ENCODE peak calls at places on chromosomes 5 and 9, in nine cellular contexts. One of them, this sample, is unnamed.
A peak's percentile ranks its signal among the peaks of the same experiment; 100 is the strongest.

GRCh38 chr5:58544195-58544594 is 38.7 kb upstream of the RAB3C start:
- DNase-seq in CD8-positive, alpha-beta T cell: no peak
- DNase-seq in ovary: no peak
- DNase-seq in heart left ventricle: no peak
- DNase-seq in right lobe of liver: no peak
- DNase-seq in left ventricle myocardium inferior: no peak
- DNase-seq in dorsolateral prefrontal cortex: no peak
- DNase-seq in HL-60: peak; percentile 62
- DNase-seq in neural crest cell: no peak
- DNase-seq in this sample: no peak

GRCh38 chr5:169695025-169695625 is 58.0 kb downstream of the DOCK2 start:
- DNase-seq in CD8-positive, alpha-beta T cell: no peak
- DNase-seq in ovary: no peak
- DNase-seq in heart left ventricle: no peak
- DNase-seq in right lobe of liver: no peak
- DNase-seq in left ventricle myocardium inferior: no peak
- DNase-seq in dorsolateral prefrontal cortex: no peak
- DNase-seq in HL-60: no peak
- DNase-seq in neural crest cell: no peak
- DNase-seq in this sample: no peak

GRCh38 chr5:127858116-127858784 is 155.1 kb downstream of the CCDC192 start:
- DNase-seq in CD8-positive, alpha-beta T cell: no peak
- DNase-seq in ovary: no peak
- DNase-seq in heart left ventricle: no peak
- DNase-seq in right lobe of liver: no peak
- DNase-seq in left ventricle myocardium inferior: no peak
- DNase-seq in dorsolateral prefrontal cortex: no peak
- DNase-seq in HL-60: no peak
- DNase-seq in neural crest cell: no peak
- DNase-seq in this sample: no peak

GRCh38 chr9:92717201-92718085 is 47.2 kb downstream of the BICD2 start:
- DNase-seq in CD8-positive, alpha-beta T cell: no peak
- DNase-seq in ovary: no peak
- DNase-seq in heart left ventricle: no peak
- DNase-seq in right lobe of liver: no peak
- DNase-seq in left ventricle myocardium inferior: no peak
- DNase-seq in dorsolateral prefrontal cortex: no peak
- DNase-seq in HL-60: no peak
- DNase-seq in neural crest cell: no peak
- DNase-seq in this sample: no peak

GRCh38 chr5:78178356-78178755 is 116.1 kb downstream of the AP3B1 start:
- DNase-seq in CD8-positive, alpha-beta T cell: no peak
- DNase-seq in ovary: no peak
- DNase-seq in heart left ventricle: no peak
- DNase-seq in right lobe of liver: no peak
- DNase-seq in left ventricle myocardium inferior: no peak
- DNase-seq in dorsolateral prefrontal cortex: no peak
- DNase-seq in HL-60: no peak
- DNase-seq in neural crest cell: no peak
- DNase-seq in this sample: no peak

GRCh38 chr9:78626971-78627370 is 330.0 kb downstream of the PSAT1 start:
- DNase-seq in CD8-positive, alpha-beta T cell: no peak
- DNase-seq in ovary: no peak
- DNase-seq in heart left ventricle: no peak
- DNase-seq in right lobe of liver: no peak
- DNase-seq in left ventricle myocardium inferior: no peak
- DNase-seq in dorsolateral prefrontal cortex: no peak
- DNase-seq in HL-60: no peak
- DNase-seq in neural crest cell: no peak
- DNase-seq in this sample: no peak

GRCh38 chr5:180533845-180534244 is 39.7 kb downstream of the CNOT6 start:
- DNase-seq in CD8-positive, alpha-beta T cell: no peak
- DNase-seq in ovary: no peak
- DNase-seq in heart left ventricle: no peak
- DNase-seq in right lobe of liver: no peak
- DNase-seq in left ventricle myocardium inferior: no peak
- DNase-seq in dorsolateral prefrontal cortex: no peak
- DNase-seq in HL-60: no peak
- DNase-seq in neural crest cell: no peak
- DNase-seq in this sample: no peak

GRCh38 chr9:4090491-4090890 is 209.4 kb downstream of the GLIS3 start:
- DNase-seq in CD8-positive, alpha-beta T cell: no peak
- DNase-seq in ovary: no peak
- DNase-seq in heart left ventricle: no peak
- DNase-seq in right lobe of liver: no peak
- DNase-seq in left ventricle myocardium inferior: no peak
- DNase-seq in dorsolateral prefrontal cortex: no peak
- DNase-seq in HL-60: no peak
- DNase-seq in neural crest cell: no peak
- DNase-seq in this sample: no peak

GRCh38 chr9:83933804-83934203 is 12.6 kb upstream of the KIF27 start:
- DNase-seq in CD8-positive, alpha-beta T cell: no peak
- DNase-seq in ovary: no peak
- DNase-seq in heart left ventricle: no peak
- DNase-seq in right lobe of liver: no peak
- DNase-seq in left ventricle myocardium inferior: no peak
- DNase-seq in dorsolateral prefrontal cortex: no peak
- DNase-seq in HL-60: peak; percentile 70
- DNase-seq in neural crest cell: no peak
- DNase-seq in this sample: no peak

GRCh38 chr9:77649109-77649812 is 1.1 kb upstream of the GNA14 start:
- DNase-seq in CD8-positive, alpha-beta T cell: no peak
- DNase-seq in ovary: no peak
- DNase-seq in heart left ventricle: no peak
- DNase-seq in right lobe of liver: no peak
- DNase-seq in left ventricle myocardium inferior: no peak
- DNase-seq in dorsolateral prefrontal cortex: no peak
- DNase-seq in HL-60: peak; percentile 49
- DNase-seq in neural crest cell: no peak
- DNase-seq in this sample: no peak

GRCh38 chr5:150159741-150160179 is 4.1 kb upstream of the PDGFRB start:
- DNase-seq in CD8-positive, alpha-beta T cell: no peak
- DNase-seq in ovary: peak; percentile 74
- DNase-seq in heart left ventricle: peak; percentile 84
- DNase-seq in right lobe of liver: no peak
- DNase-seq in left ventricle myocardium inferior: peak; percentile 72
- DNase-seq in dorsolateral prefrontal cortex: no peak
- DNase-seq in HL-60: peak; percentile 66
- DNase-seq in neural crest cell: no peak
- DNase-seq in this sample: no peak

GRCh38 chr9:130258999-130259398 is 6.6 kb upstream of the HMCN2 start:
- DNase-seq in CD8-positive, alpha-beta T cell: no peak
- DNase-seq in ovary: no peak
- DNase-seq in heart left ventricle: no peak
- DNase-seq in right lobe of liver: no peak
- DNase-seq in left ventricle myocardium inferior: no peak
- DNase-seq in dorsolateral prefrontal cortex: no peak
- DNase-seq in HL-60: no peak
- DNase-seq in neural crest cell: no peak
- DNase-seq in this sample: no peak

GRCh38 chr5:140348104-140348503 is 1.7 kb upstream of the HBEGF start:
- DNase-seq in CD8-positive, alpha-beta T cell: no peak
- DNase-seq in ovary: no peak
- DNase-seq in heart left ventricle: no peak
- DNase-seq in right lobe of liver: no peak
- DNase-seq in left ventricle myocardium inferior: no peak
- DNase-seq in dorsolateral prefrontal cortex: no peak
- DNase-seq in HL-60: no peak
- DNase-seq in neural crest cell: no peak
- DNase-seq in this sample: no peak

DNA sequence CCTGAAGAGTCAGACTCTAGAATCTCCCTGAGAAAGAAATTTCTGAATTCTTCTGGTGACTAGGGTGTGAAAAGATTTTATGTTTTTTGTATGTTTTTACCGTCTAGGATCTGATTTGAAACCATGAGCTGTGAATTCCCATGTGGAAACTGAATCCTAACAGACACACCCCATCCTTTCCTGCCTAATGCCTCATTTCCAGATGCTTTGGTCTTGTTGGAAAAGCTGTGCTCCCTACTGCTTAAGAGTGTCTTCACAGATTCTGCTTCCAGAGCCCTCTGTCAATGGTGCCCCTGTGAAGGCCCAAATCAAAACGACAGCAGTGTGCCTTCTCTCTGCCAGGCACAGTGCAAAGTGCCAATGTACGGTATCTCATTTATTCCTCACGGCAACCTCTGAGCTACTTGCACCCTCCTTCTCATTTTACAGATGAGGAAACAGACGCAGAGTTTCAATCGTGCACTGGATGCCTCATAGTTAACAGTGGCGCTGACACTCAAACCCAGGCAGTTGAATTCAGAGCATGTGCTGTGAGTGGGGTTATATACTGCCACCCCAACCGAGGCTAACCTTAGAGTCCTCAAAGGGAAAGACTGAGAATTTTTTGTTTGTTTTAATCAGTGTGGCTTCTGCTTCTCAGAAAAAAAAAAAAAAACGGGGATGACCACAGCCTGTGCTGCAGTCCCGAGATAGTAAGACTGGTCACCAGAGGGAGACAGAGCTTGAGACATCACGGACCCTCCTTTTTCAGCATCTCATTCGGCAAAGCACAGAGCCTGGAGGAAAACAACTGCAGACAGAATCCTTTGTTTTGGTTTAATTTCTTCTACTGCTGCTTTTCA is 188.4 kb downstream of the SNCAIP start:
- DNase-seq in CD8-positive, alpha-beta T cell: no peak
- DNase-seq in ovary: peak; percentile 56
- DNase-seq in heart left ventricle: no peak
- DNase-seq in right lobe of liver: no peak
- DNase-seq in left ventricle myocardium inferior: no peak
- DNase-seq in dorsolateral prefrontal cortex: no peak
- DNase-seq in HL-60: no peak
- DNase-seq in neural crest cell: peak; percentile 45
- DNase-seq in this sample: no peak
- TF ChIP-seq CTCF in CD8-positive, alpha-beta T cell: no peak
- TF ChIP-seq CTCF in ovary: peak; percentile 39
- TF ChIP-seq CTCF in heart left ventricle: peak; percentile 25
- TF ChIP-seq CTCF in right lobe of liver: peak; percentile 45
- TF ChIP-seq CTCF in left ventricle myocardium inferior: peak; percentile 62
- TF ChIP-seq CTCF in dorsolateral prefrontal cortex: peak; percentile 58
- TF ChIP-seq CTCF in HL-60: no peak
- TF ChIP-seq CTCF in neural crest cell: peak; percentile 74
- TF ChIP-seq CTCF in this sample: no peak

DNA sequence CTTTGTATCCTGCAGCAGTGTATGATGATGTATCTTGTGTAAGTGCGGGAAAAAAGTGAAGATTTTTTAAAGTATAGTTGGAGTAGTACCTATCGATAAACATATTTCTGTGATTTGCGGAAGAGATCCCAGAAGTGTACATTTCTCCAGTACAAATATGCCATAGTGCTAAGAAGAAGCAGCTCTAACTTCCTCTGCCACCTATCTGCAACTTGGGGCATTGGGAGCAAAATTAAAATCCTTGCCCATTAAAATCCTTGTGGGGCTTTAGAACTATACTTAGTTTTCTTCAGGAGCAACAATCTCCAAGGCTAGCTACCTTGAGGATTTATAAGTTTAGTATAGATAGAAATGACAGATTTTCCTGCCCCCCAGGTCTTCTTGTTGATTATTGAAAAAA is 123.7 kb downstream of the VCAN start:
- DNase-seq in CD8-positive, alpha-beta T cell: no peak
- DNase-seq in ovary: no peak
- DNase-seq in heart left ventricle: no peak
- DNase-seq in right lobe of liver: no peak
- DNase-seq in left ventricle myocardium inferior: no peak
- DNase-seq in dorsolateral prefrontal cortex: no peak
- DNase-seq in HL-60: no peak
- DNase-seq in neural crest cell: no peak
- DNase-seq in this sample: no peak
- TF ChIP-seq CTCF in CD8-positive, alpha-beta T cell: no peak
- TF ChIP-seq CTCF in ovary: no peak
- TF ChIP-seq CTCF in heart left ventricle: no peak
- TF ChIP-seq CTCF in right lobe of liver: no peak
- TF ChIP-seq CTCF in left ventricle myocardium inferior: no peak
- TF ChIP-seq CTCF in dorsolateral prefrontal cortex: no peak
- TF ChIP-seq CTCF in HL-60: no peak
- TF ChIP-seq CTCF in neural crest cell: peak; percentile 23
- TF ChIP-seq CTCF in this sample: no peak

DNA sequence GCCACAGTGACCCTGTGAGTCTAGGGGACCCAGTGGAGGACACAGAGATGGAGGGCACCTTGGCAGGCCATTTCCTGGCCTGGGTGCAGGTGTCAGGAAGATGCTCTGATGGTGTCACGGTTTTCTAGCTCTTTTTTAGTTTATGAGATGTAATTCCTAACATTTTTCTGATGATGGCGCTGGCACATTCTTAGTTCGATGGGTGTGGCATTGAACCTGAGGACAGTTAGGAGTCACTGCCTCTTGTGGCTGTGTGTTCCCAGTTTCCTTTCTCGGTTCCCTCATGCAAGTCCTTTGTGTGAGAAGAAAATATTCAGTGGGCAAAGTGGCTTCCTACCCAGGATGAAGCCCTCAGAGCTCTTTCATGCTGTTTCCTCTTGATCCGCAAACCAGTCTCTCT is 129.4 kb upstream of the ICE1 start:
- DNase-seq in CD8-positive, alpha-beta T cell: no peak
- DNase-seq in ovary: no peak
- DNase-seq in heart left ventricle: no peak
- DNase-seq in right lobe of liver: no peak
- DNase-seq in left ventricle myocardium inferior: no peak
- DNase-seq in dorsolateral prefrontal cortex: no peak
- DNase-seq in HL-60: no peak
- DNase-seq in neural crest cell: no peak
- DNase-seq in this sample: no peak
- TF ChIP-seq CTCF in CD8-positive, alpha-beta T cell: no peak
- TF ChIP-seq CTCF in ovary: no peak
- TF ChIP-seq CTCF in heart left ventricle: no peak
- TF ChIP-seq CTCF in right lobe of liver: no peak
- TF ChIP-seq CTCF in left ventricle myocardium inferior: no peak
- TF ChIP-seq CTCF in dorsolateral prefrontal cortex: no peak
- TF ChIP-seq CTCF in HL-60: no peak
- TF ChIP-seq CTCF in neural crest cell: no peak
- TF ChIP-seq CTCF in this sample: no peak

GRCh38 chr9:71352837-71353236 is 231.4 kb upstream of the TRPM3 start:
- DNase-seq in CD8-positive, alpha-beta T cell: no peak
- DNase-seq in ovary: no peak
- DNase-seq in heart left ventricle: no peak
- DNase-seq in right lobe of liver: no peak
- DNase-seq in left ventricle myocardium inferior: no peak
- DNase-seq in dorsolateral prefrontal cortex: no peak
- DNase-seq in HL-60: no peak
- DNase-seq in neural crest cell: no peak
- DNase-seq in this sample: no peak

GRCh38 chr9:71361357-71361756 is 239.9 kb upstream of the TRPM3 start:
- DNase-seq in CD8-positive, alpha-beta T cell: no peak
- DNase-seq in ovary: no peak
- DNase-seq in heart left ventricle: no peak
- DNase-seq in right lobe of liver: no peak
- DNase-seq in left ventricle myocardium inferior: no peak
- DNase-seq in dorsolateral prefrontal cortex: no peak
- DNase-seq in HL-60: no peak
- DNase-seq in neural crest cell: no peak
- DNase-seq in this sample: no peak

GRCh38 chr9:71357346-71357745 is 235.9 kb upstream of the TRPM3 start:
- DNase-seq in CD8-positive, alpha-beta T cell: no peak
- DNase-seq in ovary: no peak
- DNase-seq in heart left ventricle: no peak
- DNase-seq in right lobe of liver: no peak
- DNase-seq in left ventricle myocardium inferior: no peak
- DNase-seq in dorsolateral prefrontal cortex: no peak
- DNase-seq in HL-60: no peak
- DNase-seq in neural crest cell: no peak
- DNase-seq in this sample: no peak

GRCh38 chr9:71353723-71354122 is 232.3 kb upstream of the TRPM3 start:
- DNase-seq in CD8-positive, alpha-beta T cell: no peak
- DNase-seq in ovary: no peak
- DNase-seq in heart left ventricle: no peak
- DNase-seq in right lobe of liver: no peak
- DNase-seq in left ventricle myocardium inferior: no peak
- DNase-seq in dorsolateral prefrontal cortex: no peak
- DNase-seq in HL-60: no peak
- DNase-seq in neural crest cell: no peak
- DNase-seq in this sample: no peak

GRCh38 chr9:71355884-71356283 is 234.5 kb upstream of the TRPM3 start:
- DNase-seq in CD8-positive, alpha-beta T cell: no peak
- DNase-seq in ovary: no peak
- DNase-seq in heart left ventricle: no peak
- DNase-seq in right lobe of liver: no peak
- DNase-seq in left ventricle myocardium inferior: no peak
- DNase-seq in dorsolateral prefrontal cortex: no peak
- DNase-seq in HL-60: no peak
- DNase-seq in neural crest cell: no peak
- DNase-seq in this sample: no peak
- TF ChIP-seq CTCF in CD8-positive, alpha-beta T cell: no peak
- TF ChIP-seq CTCF in ovary: no peak
- TF ChIP-seq CTCF in heart left ventricle: no peak
- TF ChIP-seq CTCF in right lobe of liver: no peak
- TF ChIP-seq CTCF in left ventricle myocardium inferior: no peak
- TF ChIP-seq CTCF in dorsolateral prefrontal cortex: no peak
- TF ChIP-seq CTCF in HL-60: no peak
- TF ChIP-seq CTCF in neural crest cell: peak; percentile 25
- TF ChIP-seq CTCF in this sample: no peak